ENCODE peak calls at places on chromosomes 13 and 19, in four cellular contexts. R is neuronal stem cell, A is Caco-2, N is gastrocnemius medialis. M is an unnamed sample. For H3K27me3 and H3K36me3, the result is how much of the 10 kb centered on the place peaks cover.

GRCh38 chr13:90302113-90302512 is 1045.4 kb upstream of the MIR17HG start:
- DNase-seq in R (no peak), A (no peak), N (no peak), M (no peak)

GRCh38 chr19:43966079-43966694 is 15.2 kb downstream of the ZNF221 start:
- DNase-seq in R (no peak), A (no peak), N (no peak), M (no peak)

GRCh38 chr19:52343548-52343947 is 7.5 kb downstream of the ZNF610 start:
- DNase-seq in R (peak), A (peak), N (no peak), M (peak)

GRCh38 chr13:102631198-102631597 is 34.4 kb downstream of the TPP2 start:
- DNase-seq in R (no peak), A (no peak), N (no peak), M (no peak)

GRCh38 chr13:74134777-74135305 is 637 bp upstream of the KLF12 start:
- DNase-seq in R (no peak), A (peak), N (no peak), M (peak)

GRCh38 chr13:98254541-98254940 is 77.5 kb upstream of the RNF113B start:
- DNase-seq in R (no peak), A (no peak), N (no peak), M (no peak)

GRCh38 chr19:29596885-29597525 is 9.1 kb upstream of the POP4 start:
- DNase-seq in R (peak), A (peak), N (no peak), M (no peak)

GRCh38 chr19:35533822-35534521 is 716 bp downstream of the GAPDHS start:
- DNase-seq in R (no peak), A (no peak), N (no peak), M (peak)

GRCh38 chr19:54478677-54479266 is 5.7 kb upstream of the CDC42EP5 start:
- DNase-seq in R (peak), A (peak), N (no peak), M (peak)

GRCh38 chr19:38308926-38309614 is 5.0 kb downstream of the C19orf33 start:
- DNase-seq in R (no peak), A (no peak), N (no peak), M (no peak)
- H3K27me3 ChIP-seq in R (under half), A (under half), N (under half), M (under half)

GRCh38 chr19:47781590-47782318 is 3.3 kb downstream of the SELENOW start:
- DNase-seq in R (no peak), A (no peak), N (no peak), M (no peak)

GRCh38 chr19:47780215-47780551 is 1.7 kb downstream of the SELENOW start:
- DNase-seq in R (no peak), A (no peak), N (no peak), M (no peak)

GRCh38 chr19:47778089-47778953 is at the start of gene SELENOW:
- DNase-seq in R (peak), A (peak), N (peak), M (peak)

GRCh38 chr19:47778954-47779351 is 450 bp downstream of the SELENOW start:
- DNase-seq in R (no peak), A (no peak), N (peak), M (peak)

GRCh38 chr19:47779524-47780214 is 1.2 kb downstream of the SELENOW start:
- DNase-seq in R (no peak), A (no peak), N (peak), M (no peak)
- H3K36me3 ChIP-seq in R (under half), A (under half), N (under half), M (under half)

GRCh38 chr19:2249880-2250764 is 999 bp downstream of the AMH start:
- DNase-seq in R (no peak), A (no peak), N (no peak), M (peak)
- H3K27me3 ChIP-seq in R (under half), A (under half), N (under half), M (under half)

GRCh38 chr13:113589251-113589960 is 4.9 kb downstream of the TFDP1 start:
- DNase-seq in R (no peak), A (no peak), N (no peak), M (peak)

GRCh38 chr13:113591750-113592149 is 7.2 kb downstream of the TFDP1 start:
- DNase-seq in R (no peak), A (no peak), N (no peak), M (peak)

GRCh38 chr13:113595131-113595530 is 10.6 kb downstream of the TFDP1 start:
- DNase-seq in R (no peak), A (no peak), N (no peak), M (peak)

GRCh38 chr13:113589961-113590339 is 5.4 kb downstream of the TFDP1 start:
- DNase-seq in R (no peak), A (no peak), N (no peak), M (peak)

DNA sequence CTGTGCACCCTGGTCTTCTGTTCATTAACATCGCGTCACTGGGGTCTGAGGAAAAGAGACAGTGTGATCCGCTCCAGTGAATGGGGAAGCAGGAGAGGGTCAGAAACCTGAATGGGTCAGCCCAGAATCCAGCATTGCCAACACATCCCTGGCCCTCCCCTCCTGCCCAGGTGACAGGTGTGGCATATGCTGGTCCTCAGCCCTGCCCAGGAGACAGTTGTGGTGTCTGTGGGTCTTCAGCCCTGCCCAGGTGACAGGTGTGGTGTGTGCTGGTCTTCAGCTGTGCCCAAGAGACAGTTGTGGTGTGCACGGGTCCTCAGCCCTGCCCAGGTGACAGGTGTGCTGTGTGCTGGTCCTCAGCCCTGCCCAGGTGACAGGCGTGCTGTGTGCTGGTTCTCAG is 8.0 kb downstream of the TFDP1 start:
- DNase-seq in R (no peak), A (no peak), N (no peak), M (peak)
- H3K36me3 ChIP-seq in R (half or more), A (under half), N (under half), M (under half)

GRCh38 chr19:367963-368623 is 23.5 kb upstream of the MIER2 start:
- DNase-seq in R (no peak), A (no peak), N (no peak), M (no peak)

GRCh38 chr19:366205-366783 is 21.7 kb upstream of the MIER2 start:
- DNase-seq in R (no peak), A (no peak), N (no peak), M (no peak)

GRCh38 chr19:367561-367960 is 23.0 kb upstream of the MIER2 start:
- DNase-seq in R (no peak), A (no peak), N (no peak), M (no peak)

GRCh38 chr19:368624-369020 is 24.0 kb upstream of the MIER2 start:
- DNase-seq in R (no peak), A (no peak), N (no peak), M (no peak)

GRCh38 chr19:366951-367350 is 22.4 kb upstream of the MIER2 start:
- DNase-seq in R (no peak), A (no peak), N (no peak), M (no peak)
- H3K27me3 ChIP-seq in R (under half), A (under half), N (under half), M (under half)

M was measured in H7.